ENCODE peak calls at places on chromosomes 13 and 19, in nine cellular contexts. W is colonic mucosa; H is left ventricle myocardium inferior; M is cardiac muscle cell; K is ovary; P is stomach; Z is HCT116; U is sigmoid colon; A is CD4-positive, alpha-beta T cell. I is an unnamed sample.

GRCh38 chr13:109949395-109949794 is 163.0 kb upstream of the IRS2 start:
- DNase-seq in W (no peak), H (no peak), M (no peak), K (no peak), P (no peak), Z (no peak), U (no peak), A (no peak), I (no peak)

GRCh38 chr19:32367948-32368536 is 22.6 kb downstream of the ZNF507 start:
- DNase-seq in W (no peak), H (no peak), M (no peak), K (no peak), P (no peak), Z (no peak), U (no peak), A (no peak), I (no peak)

GRCh38 chr19:15358918-15359317 is 20.7 kb downstream of the AKAP8 start:
- DNase-seq in W (no peak), H (no peak), M (no peak), K (no peak), P (no peak), Z (no peak), U (no peak), A (no peak), I (no peak)

GRCh38 chr19:6223461-6224307 is 56.1 kb downstream of the MLLT1 start:
- DNase-seq in W (no peak), H (no peak), M (no peak), K (no peak), P (peak), Z (no peak), U (no peak), A (no peak), I (no peak)

GRCh38 chr13:103229674-103230073 is 163.5 kb upstream of the SLC10A2 start:
- DNase-seq in W (no peak), H (no peak), M (no peak), K (no peak), P (no peak), Z (no peak), U (no peak), A (no peak), I (no peak)

GRCh38 chr13:80379245-80379644 is 38.3 kb upstream of the SPRY2 start:
- DNase-seq in W (no peak), H (no peak), M (no peak), K (no peak), P (no peak), Z (no peak), U (no peak), A (no peak), I (peak)

GRCh38 chr13:112837371-112838037 is 131.5 kb upstream of the MCF2L start:
- DNase-seq in W (no peak), H (no peak), M (no peak), K (no peak), P (no peak), Z (no peak), U (peak), A (no peak), I (no peak)

GRCh38 chr13:86581711-86582110 is 782.5 kb upstream of the SLITRK6 start:
- DNase-seq in W (no peak), H (no peak), M (no peak), K (no peak), P (no peak), Z (no peak), U (no peak), A (no peak), I (peak)

GRCh38 chr13:99528547-99528946 is 27.3 kb downstream of the TM9SF2 start:
- DNase-seq in W (no peak), H (no peak), M (peak), K (no peak), P (no peak), Z (no peak), U (no peak), A (peak), I (no peak)

GRCh38 chr19:14476663-14477401 is 1.7 kb upstream of the PTGER1 start:
- DNase-seq in W (peak), H (no peak), M (peak), K (no peak), P (peak), Z (peak), U (peak), A (no peak), I (peak)

GRCh38 chr19:7434391-7434790 is 54.4 kb downstream of the PEX11G start:
- DNase-seq in W (no peak), H (no peak), M (no peak), K (no peak), P (no peak), Z (no peak), U (no peak), A (no peak), I (no peak)

GRCh38 chr19:7119582-7119981 is 50.1 kb downstream of the ZNF557 start:
- DNase-seq in W (no peak), H (no peak), M (no peak), K (no peak), P (no peak), Z (no peak), U (peak), A (no peak), I (no peak)

GRCh38 chr19:29326351-29326750 is 113.4 kb upstream of the UQCRFS1 start:
- DNase-seq in W (no peak), H (no peak), M (no peak), K (no peak), P (no peak), Z (no peak), U (peak), A (no peak), I (peak)

DNA sequence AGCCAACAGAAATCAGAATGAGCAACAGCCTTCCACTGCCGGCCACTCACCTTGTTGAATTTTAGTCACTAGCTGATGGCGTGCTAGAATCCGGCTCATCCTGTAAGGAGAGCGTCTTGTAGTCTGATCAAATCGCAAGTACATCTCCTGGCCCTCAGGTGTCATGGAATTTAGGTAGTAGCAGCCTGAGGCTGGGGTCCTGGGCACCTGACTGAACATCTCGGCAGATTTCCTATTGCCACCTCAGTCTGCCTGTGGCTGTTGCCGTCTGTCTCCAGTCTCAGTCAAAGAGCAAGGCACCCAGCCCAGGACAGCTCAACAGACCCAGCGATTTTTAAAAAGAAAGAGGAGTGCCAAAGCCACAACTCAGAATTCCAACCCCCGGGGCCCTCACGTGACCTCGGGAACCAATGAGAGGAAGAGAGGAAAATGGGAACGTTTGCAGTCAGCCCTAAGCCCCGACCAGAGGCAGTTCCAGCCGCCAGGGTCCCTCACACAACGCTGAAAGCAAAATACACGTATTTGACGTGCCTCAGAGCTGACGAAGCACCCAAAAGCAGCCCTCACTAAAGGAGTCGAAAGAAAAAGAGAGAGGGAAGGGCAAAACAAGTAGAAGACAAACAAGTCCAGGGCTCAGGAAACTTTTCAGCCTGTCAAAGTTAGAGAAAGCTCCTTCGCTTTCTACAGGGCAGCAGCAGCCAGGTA is at the start of gene STARD13:
- DNase-seq in W (peak), H (peak), M (peak), K (peak), P (peak), Z (peak), U (peak), A (no peak), I (peak)
- H3K27ac ChIP-seq in W (peak), H (peak), M (peak), K (peak), P (peak), Z (peak), U (peak), A (no peak), I (peak)

GRCh38 chr13:40973409-40973808 is 45.7 kb downstream of the ELF1 start:
- DNase-seq in W (no peak), H (no peak), M (no peak), K (no peak), P (no peak), Z (no peak), U (no peak), A (no peak), I (no peak)
- TF ChIP-seq CTCF in W (no peak), H (no peak), M (no peak), K (no peak), P (no peak), Z (no peak), U (no peak), A (no peak), I (no peak)

DNA sequence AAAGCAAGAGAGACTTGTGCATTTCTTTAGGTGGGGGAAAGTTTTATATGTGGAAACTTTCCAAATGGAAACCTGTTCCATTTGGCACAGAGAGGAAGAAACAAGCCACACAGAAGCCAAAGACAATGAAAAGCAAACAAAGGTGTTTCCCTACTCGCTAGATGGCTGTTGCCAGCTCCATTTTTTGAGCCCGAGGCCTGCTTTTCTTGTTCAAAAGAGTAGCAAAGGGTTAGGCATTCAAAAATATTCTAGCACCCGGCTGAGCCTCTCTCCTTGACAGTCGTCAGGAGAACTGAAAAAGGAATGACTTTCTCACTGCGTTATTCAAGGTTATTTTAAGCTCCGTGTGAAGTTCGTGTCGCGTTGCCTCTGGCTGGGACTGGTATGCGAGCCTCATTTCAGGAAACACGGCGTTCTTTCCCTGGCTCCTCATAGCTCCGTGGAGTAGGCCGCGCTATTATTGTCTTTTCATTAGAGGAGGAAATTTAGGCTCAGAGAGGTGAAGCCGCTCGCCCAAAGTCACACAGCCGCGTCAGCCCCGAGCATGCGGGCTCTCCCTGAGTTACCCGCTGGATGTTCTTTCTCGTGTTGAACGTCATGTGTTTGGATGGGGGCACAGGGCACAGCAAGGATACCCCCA is 7.6 kb downstream of the TRPM4 start:
- DNase-seq in W (no peak), H (peak), M (peak), K (no peak), P (peak), Z (no peak), U (no peak), A (no peak), I (no peak)
- H3K27ac ChIP-seq in W (peak), H (peak), M (peak), K (no peak), P (peak), Z (no peak), U (peak), A (no peak), I (no peak)

GRCh38 chr19:4974855-4975469 is 6.0 kb downstream of the KDM4B start:
- DNase-seq in W (no peak), H (no peak), M (no peak), K (no peak), P (no peak), Z (no peak), U (no peak), A (no peak), I (no peak)

GRCh38 chr19:4977299-4978174 is 8.6 kb downstream of the KDM4B start:
- DNase-seq in W (no peak), H (peak), M (peak), K (peak), P (peak), Z (no peak), U (peak), A (no peak), I (peak)

GRCh38 chr19:4980087-4980486 is 11.2 kb downstream of the KDM4B start:
- DNase-seq in W (no peak), H (no peak), M (no peak), K (no peak), P (no peak), Z (no peak), U (no peak), A (no peak), I (no peak)

GRCh38 chr19:4979211-4979807 is 10.4 kb downstream of the KDM4B start:
- DNase-seq in W (no peak), H (no peak), M (no peak), K (no peak), P (no peak), Z (no peak), U (no peak), A (no peak), I (no peak)

GRCh38 chr19:4976412-4977298 is 7.7 kb downstream of the KDM4B start:
- DNase-seq in W (peak), H (peak), M (no peak), K (peak), P (peak), Z (no peak), U (peak), A (no peak), I (peak)
- TF ChIP-seq CTCF in W (no peak), H (no peak), M (peak), K (peak), P (no peak), Z (no peak), U (no peak), A (no peak), I (peak)

GRCh38 chr19:40960780-40961179 is 30.3 kb upstream of the CYP2B6 start:
- DNase-seq in W (no peak), H (no peak), M (no peak), K (peak), P (no peak), Z (no peak), U (no peak), A (no peak), I (no peak)
- H3K27ac ChIP-seq in W (no peak), H (no peak), M (no peak), K (no peak), P (no peak), Z (no peak), U (no peak), A (no peak), I (no peak)

DNA sequence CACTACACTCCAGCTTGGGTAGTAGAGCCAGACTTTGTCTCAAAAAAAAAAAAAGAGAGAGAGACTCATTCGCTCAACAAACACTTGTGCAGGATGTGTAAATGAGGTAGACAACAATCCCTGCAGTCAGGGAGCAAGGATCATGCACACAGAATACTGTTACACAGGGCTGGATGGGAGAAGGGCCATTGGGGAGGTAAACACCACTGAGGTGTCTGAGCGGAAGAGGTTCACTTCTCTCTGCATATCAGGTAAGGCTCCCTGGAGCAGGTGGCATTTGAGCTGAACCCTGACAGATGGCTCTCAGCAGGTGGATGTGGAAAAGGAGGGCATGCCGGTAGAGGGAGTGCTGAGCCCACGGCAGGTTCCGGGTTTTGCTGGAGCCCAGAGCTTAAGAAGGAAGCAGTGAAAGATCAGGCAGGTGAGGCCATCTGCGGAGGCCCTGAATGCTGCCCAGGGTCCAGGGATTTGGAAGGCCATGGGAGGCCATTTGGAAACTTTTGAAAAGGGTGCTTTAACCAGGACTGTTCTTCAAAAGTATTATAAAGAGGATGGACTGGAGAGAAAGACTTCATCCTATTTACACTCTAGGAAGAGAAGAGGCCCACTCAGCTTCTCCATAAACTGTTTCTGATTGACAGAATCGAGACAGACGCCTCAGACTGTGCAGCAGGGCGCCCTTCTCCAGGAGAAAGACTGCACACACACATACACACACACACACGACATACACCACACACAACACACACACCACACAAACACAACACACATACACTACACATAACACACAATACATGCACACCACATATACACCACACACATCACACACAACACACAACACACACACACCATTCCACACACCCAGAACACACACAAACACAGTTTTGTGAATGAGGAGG is 199.4 kb downstream of the USP12 start:
- DNase-seq in W (peak), H (no peak), M (peak), K (no peak), P (peak), Z (peak), U (no peak), A (peak), I (peak)
- TF ChIP-seq CTCF in W (peak), H (peak), M (peak), K (no peak), P (peak), Z (no peak), U (peak), A (peak), I (peak)

DNA sequence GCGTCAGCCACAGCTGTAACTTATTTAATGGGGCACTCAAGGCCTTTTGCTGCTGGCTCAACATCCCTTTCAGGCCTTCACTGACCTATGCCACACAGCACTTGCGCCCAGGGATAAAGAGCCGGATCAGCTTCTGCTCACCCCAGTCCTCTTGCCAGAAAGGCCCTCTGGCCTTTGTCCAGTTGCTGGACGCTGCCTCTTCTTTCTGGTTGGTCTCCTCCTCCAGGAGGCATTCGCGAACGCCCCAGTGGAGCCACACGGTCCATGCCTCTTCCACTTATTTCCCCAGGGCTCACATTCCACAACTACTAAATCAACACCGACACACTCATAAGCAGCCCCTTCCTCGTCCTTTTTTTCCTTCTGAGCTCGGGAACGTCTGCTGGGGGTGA is 3.7 kb upstream of the ZNF329 start:
- DNase-seq in W (peak), H (peak), M (peak), K (peak), P (peak), Z (no peak), U (peak), A (no peak), I (peak)
- H3K27ac ChIP-seq in W (peak), H (peak), M (peak), K (peak), P (peak), Z (no peak), U (peak), A (peak), I (peak)

GRCh38 chr13:24228852-24229458 is 68.4 kb downstream of the SPATA13 start:
- DNase-seq in W (peak), H (no peak), M (peak), K (no peak), P (no peak), Z (peak), U (no peak), A (no peak), I (peak)

GRCh38 chr13:24233351-24233901 is 72.9 kb downstream of the SPATA13 start:
- DNase-seq in W (no peak), H (no peak), M (peak), K (peak), P (no peak), Z (no peak), U (no peak), A (no peak), I (no peak)

GRCh38 chr13:24232037-24232436 is 71.5 kb downstream of the SPATA13 start:
- DNase-seq in W (peak), H (no peak), M (no peak), K (no peak), P (no peak), Z (no peak), U (no peak), A (no peak), I (no peak)

GRCh38 chr13:24232474-24232873 is 72.0 kb downstream of the SPATA13 start:
- DNase-seq in W (no peak), H (no peak), M (no peak), K (no peak), P (no peak), Z (no peak), U (no peak), A (no peak), I (no peak)

DNA sequence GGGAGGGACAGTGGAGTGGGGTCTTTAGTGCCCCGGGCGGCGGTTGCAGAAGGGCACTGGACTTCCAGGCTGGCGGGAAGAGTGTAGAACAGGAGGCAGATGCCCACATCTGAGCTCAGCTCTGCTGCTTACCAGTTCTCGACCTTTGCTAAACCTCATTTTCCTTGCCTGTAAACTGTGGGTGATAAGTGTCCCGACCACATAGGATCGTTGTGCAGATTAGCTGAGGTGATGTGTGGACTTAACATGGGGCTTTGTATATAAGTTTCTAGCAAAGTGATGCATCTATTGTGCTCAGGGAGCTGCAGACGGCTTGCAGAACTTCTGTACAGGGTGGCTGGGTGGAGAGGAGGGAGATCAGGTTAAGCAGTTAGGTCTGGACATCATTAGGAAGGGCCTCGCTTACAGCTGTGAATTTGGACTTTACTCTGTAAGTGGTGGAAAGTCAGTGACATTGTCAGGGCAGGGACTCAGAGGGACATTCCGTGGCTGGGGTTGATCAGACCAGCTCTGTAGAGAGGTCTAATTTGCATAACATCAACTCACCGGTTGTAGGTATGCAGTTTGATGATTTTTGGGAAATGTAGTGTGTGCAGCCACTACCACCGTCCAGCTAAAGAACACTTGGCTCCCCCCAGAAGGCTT is 70.0 kb downstream of the SPATA13 start:
- DNase-seq in W (no peak), H (no peak), M (no peak), K (no peak), P (no peak), Z (no peak), U (no peak), A (no peak), I (no peak)
- TF ChIP-seq CTCF in W (no peak), H (no peak), M (no peak), K (no peak), P (no peak), Z (no peak), U (no peak), A (no peak), I (no peak)

GRCh38 chr19:17138937-17139598 is 63.5 kb downstream of the MYO9B start:
- DNase-seq in W (no peak), H (peak), M (no peak), K (no peak), P (peak), Z (no peak), U (no peak), A (no peak), I (no peak)

GRCh38 chr19:17136026-17136425 is 60.4 kb downstream of the MYO9B start:
- DNase-seq in W (no peak), H (no peak), M (no peak), K (no peak), P (no peak), Z (no peak), U (no peak), A (no peak), I (no peak)

GRCh38 chr19:17137417-17137816 is 61.8 kb downstream of the MYO9B start:
- DNase-seq in W (peak), H (peak), M (no peak), K (no peak), P (peak), Z (no peak), U (no peak), A (no peak), I (no peak)

GRCh38 chr19:17136617-17137016 is 61.0 kb downstream of the MYO9B start:
- DNase-seq in W (no peak), H (no peak), M (no peak), K (no peak), P (no peak), Z (no peak), U (no peak), A (no peak), I (no peak)
- H3K27ac ChIP-seq in W (no peak), H (peak), M (peak), K (no peak), P (peak), Z (peak), U (peak), A (no peak), I (peak)

I was measured in RWPE1.